ENCODE peak calls at places on chromosomes 13 and 19, in nine cellular contexts. S is tibial artery, H is tibial nerve, U is stomach, E is psoas muscle, Z is fibroblast of pulmonary artery, Y is astrocyte of the spinal cord, I is SK-N-SH, M is epithelial cell of proximal tubule. Q is an unnamed sample.

GRCh38 chr19:39916851-39917396 is 17.5 kb downstream of the FCGBP start:
- DNase-seq in S (peak; percentile 33), H (no peak), U (no peak), E (no peak), Z (no peak), Y (no peak), I (no peak), M (no peak), Q (peak; percentile 54)

GRCh38 chr13:20465218-20465879 is 60.3 kb downstream of the CRYL1 start:
- DNase-seq in S (no peak), H (no peak), U (no peak), E (no peak), Z (peak; percentile 27), Y (no peak), I (no peak), M (no peak), Q (no peak)

GRCh38 chr13:114222461-114222968 is 12.2 kb upstream of the CDC16 start:
- DNase-seq in S (no peak), H (peak; percentile 20), U (no peak), E (no peak), Z (peak; percentile 80), Y (no peak), I (no peak), M (no peak), Q (no peak)

GRCh38 chr19:14565298-14565679 is 6.6 kb downstream of the NDUFB7 start:
- DNase-seq in S (no peak), H (no peak), U (no peak), E (no peak), Z (no peak), Y (no peak), I (peak; percentile 15), M (no peak), Q (no peak)

GRCh38 chr13:20401586-20401957 is 124.1 kb downstream of the CRYL1 start:
- DNase-seq in S (no peak), H (no peak), U (peak; percentile 10), E (no peak), Z (no peak), Y (no peak), I (no peak), M (no peak), Q (no peak)

GRCh38 chr13:76798037-76798436 is 88.2 kb downstream of the KCTD12 start:
- DNase-seq in S (no peak), H (no peak), U (no peak), E (no peak), Z (no peak), Y (no peak), I (no peak), M (no peak), Q (no peak)

GRCh38 chr13:38575427-38575826 is 111.5 kb upstream of the FREM2 start:
- DNase-seq in S (no peak), H (no peak), U (no peak), E (no peak), Z (no peak), Y (no peak), I (no peak), M (no peak), Q (no peak)

GRCh38 chr19:35478794-35479193 is 11.5 kb downstream of the KRTDAP start:
- DNase-seq in S (no peak), H (no peak), U (no peak), E (no peak), Z (no peak), Y (no peak), I (no peak), M (no peak), Q (no peak)

GRCh38 chr19:40614595-40615411 is 13.6 kb downstream of the LTBP4 start:
- DNase-seq in S (peak; percentile 93), H (peak; percentile 92), U (peak; percentile 82), E (peak; percentile 81), Z (peak; percentile 98), Y (peak; percentile 98), I (peak; percentile 51), M (no peak), Q (peak; percentile 84)

GRCh38 chr13:102913924-102914628 is 68.2 kb downstream of the ERCC5 start:
- DNase-seq in S (no peak), H (no peak), U (peak; percentile 53), E (no peak), Z (peak; percentile 62), Y (peak; percentile 39), I (no peak), M (no peak), Q (no peak)

DNA sequence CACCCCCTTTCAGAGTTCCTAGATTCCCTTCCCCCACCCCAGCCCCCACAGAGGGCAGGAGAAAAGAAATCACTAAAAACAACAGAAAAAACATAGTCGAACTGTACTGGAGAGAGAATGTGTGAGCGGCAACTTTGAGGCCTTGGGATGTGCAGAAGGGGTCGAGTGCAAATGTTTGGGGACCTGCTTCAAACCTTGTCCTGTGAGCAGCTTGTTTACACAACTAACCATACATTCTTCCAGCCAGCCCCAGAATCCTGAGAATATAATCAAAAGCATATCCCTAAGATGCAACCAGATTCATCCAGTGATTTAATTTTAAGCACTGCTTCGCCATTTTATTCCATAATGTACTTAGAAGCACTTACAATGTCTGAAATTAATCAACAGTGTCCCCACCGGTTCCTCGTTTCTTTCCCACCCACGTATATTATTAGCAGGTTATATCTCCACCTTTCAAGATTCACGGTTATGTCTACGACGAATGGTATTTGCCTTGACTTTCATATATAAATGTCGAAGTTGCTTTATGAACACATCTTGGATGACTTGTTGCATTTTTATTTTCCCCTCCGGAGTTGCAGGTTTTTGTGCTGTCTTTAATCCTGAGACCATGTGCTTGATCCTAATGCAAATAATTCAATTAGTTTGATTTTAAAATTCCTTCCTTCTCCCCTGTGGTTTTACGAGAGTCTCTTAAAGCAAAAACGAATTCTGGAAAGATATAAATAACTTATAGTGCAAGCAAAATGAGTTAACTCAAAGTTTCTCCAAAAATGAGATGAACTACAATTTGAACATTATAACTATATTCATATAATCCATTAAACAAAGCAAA is 107.6 kb downstream of the ZIC5 start:
- DNase-seq in S (no peak), H (no peak), U (no peak), E (no peak), Z (no peak), Y (no peak), I (no peak), M (no peak), Q (no peak)
- TF ChIP-seq CTCF in S (no peak), H (no peak), U (no peak), E (no peak), Z (no peak), Y (no peak), I (no peak), M (no peak), Q (no peak)

GRCh38 chr13:81540777-81541176 is 1199.9 kb upstream of the SPRY2 start:
- DNase-seq in S (no peak), H (no peak), U (no peak), E (no peak), Z (no peak), Y (peak; percentile 18), I (peak; percentile 1), M (no peak), Q (no peak)
- TF ChIP-seq CTCF in S (no peak), H (no peak), U (peak; percentile 32), E (no peak), Z (no peak), Y (peak; percentile 32), I (peak; percentile 55), M (peak; percentile 69), Q (no peak)

GRCh38 chr13:98557934-98558630 is 18.8 kb downstream of the STK24 start:
- DNase-seq in S (peak; percentile 35), H (no peak), U (no peak), E (no peak), Z (no peak), Y (no peak), I (no peak), M (no peak), Q (no peak)
- TF ChIP-seq CTCF in S (no peak), H (no peak), U (no peak), E (no peak), Z (no peak), Y (no peak), I (no peak), M (peak; percentile 16), Q (no peak)

GRCh38 chr19:52522555-52522954 is 4.9 kb upstream of the ZNF808 start:
- DNase-seq in S (no peak), H (no peak), U (no peak), E (no peak), Z (no peak), Y (no peak), I (peak; percentile 14), M (no peak), Q (no peak)

GRCh38 chr19:52532480-52532879 is 5.0 kb downstream of the ZNF808 start:
- DNase-seq in S (no peak), H (no peak), U (no peak), E (no peak), Z (no peak), Y (no peak), I (no peak), M (no peak), Q (no peak)

GRCh38 chr19:52524086-52524485 is 3.4 kb upstream of the ZNF808 start:
- DNase-seq in S (no peak), H (no peak), U (no peak), E (no peak), Z (no peak), Y (no peak), I (no peak), M (no peak), Q (no peak)

GRCh38 chr19:52527954-52528326 is 472 bp downstream of the ZNF808 start:
- DNase-seq in S (no peak), H (no peak), U (no peak), E (no peak), Z (no peak), Y (peak; percentile 0), I (peak; percentile 45), M (no peak), Q (peak; percentile 11)

GRCh38 chr19:52527134-52527953 is at the start of gene ZNF808:
- DNase-seq in S (peak; percentile 98), H (peak; percentile 91), U (peak; percentile 98), E (peak; percentile 98), Z (peak; percentile 91), Y (peak; percentile 87), I (peak; percentile 92), M (peak; percentile 77), Q (peak; percentile 89)
- TF ChIP-seq CTCF in S (peak; percentile 74), H (peak; percentile 49), U (peak; percentile 67), E (peak; percentile 63), Z (peak; percentile 58), Y (peak; percentile 64), I (peak; percentile 60), M (peak; percentile 70), Q (peak; percentile 18)

GRCh38 chr19:3589949-3590348 is 4.7 kb downstream of the GIPC3 start:
- DNase-seq in S (no peak), H (no peak), U (no peak), E (no peak), Z (no peak), Y (no peak), I (no peak), M (no peak), Q (no peak)

GRCh38 chr19:3586707-3587346 is 1.5 kb downstream of the GIPC3 start:
- DNase-seq in S (peak; percentile 74), H (no peak), U (peak; percentile 75), E (no peak), Z (no peak), Y (no peak), I (no peak), M (no peak), Q (peak; percentile 24)

GRCh38 chr19:3589439-3589838 is 4.2 kb downstream of the GIPC3 start:
- DNase-seq in S (no peak), H (no peak), U (no peak), E (no peak), Z (no peak), Y (no peak), I (no peak), M (no peak), Q (no peak)

GRCh38 chr19:3585301-3586123 is at the start of gene GIPC3:
- DNase-seq in S (no peak), H (no peak), U (no peak), E (no peak), Z (no peak), Y (no peak), I (peak; percentile 73), M (no peak), Q (peak; percentile 47)

GRCh38 chr19:3586124-3586626 is 897 bp downstream of the GIPC3 start:
- DNase-seq in S (no peak), H (no peak), U (no peak), E (no peak), Z (no peak), Y (no peak), I (peak; percentile 89), M (no peak), Q (peak; percentile 83)
- TF ChIP-seq CTCF in S (peak; percentile 66), H (peak; percentile 49), U (peak; percentile 39), E (peak; percentile 39), Z (peak; percentile 47), Y (peak; percentile 57), I (peak; percentile 71), M (peak; percentile 57), Q (peak; percentile 31)

Q was measured in GM20000.